ENCODE peak calls at places on chromosomes 2 and 18, in nine cellular contexts. A, H, J, G, F, M, D, Z and U are unnamed samples.

GRCh38 chr2:24970483-24971299 is 1.1 kb downstream of the DNAJC27 start:
- DNase-seq in A (no peak), H (peak), J (no peak), G (peak), F (no peak), M (no peak), D (peak), Z (no peak), U (peak)

GRCh38 chr2:179569834-179570233 is 291.6 kb downstream of the ZNF385B start:
- DNase-seq in A (no peak), H (peak), J (no peak), G (no peak), F (no peak), M (no peak), D (peak), Z (no peak), U (peak)

GRCh38 chr2:170717991-170718589 is 3.0 kb downstream of the SP5 start:
- DNase-seq in A (no peak), H (no peak), J (no peak), G (no peak), F (peak), M (no peak), D (no peak), Z (no peak), U (no peak)

GRCh38 chr18:48932822-48933510 is 17.8 kb downstream of the SMAD7 start:
- DNase-seq in A (no peak), H (peak), J (no peak), G (no peak), F (no peak), M (no peak), D (no peak), Z (no peak), U (no peak)

GRCh38 chr18:3782901-3783300 is 332.9 kb downstream of the TGIF1 start:
- DNase-seq in A (no peak), H (no peak), J (no peak), G (no peak), F (no peak), M (no peak), D (no peak), Z (no peak), U (no peak)

GRCh38 chr18:12242658-12243260 is 11.4 kb upstream of the CIDEA start:
- DNase-seq in A (peak), H (no peak), J (no peak), G (no peak), F (no peak), M (no peak), D (no peak), Z (no peak), U (no peak)

GRCh38 chr18:42339324-42339723 is 384.3 kb downstream of the PIK3C3 start:
- DNase-seq in A (no peak), H (no peak), J (no peak), G (peak), F (no peak), M (no peak), D (peak), Z (no peak), U (peak)

GRCh38 chr2:199160677-199161465 is 296.9 kb downstream of the SATB2 start:
- DNase-seq in A (no peak), H (no peak), J (no peak), G (no peak), F (no peak), M (no peak), D (peak), Z (no peak), U (peak)

GRCh38 chr2:28381225-28382180 is 11.2 kb upstream of the FOSL2 start:
- DNase-seq in A (peak), H (no peak), J (peak), G (no peak), F (no peak), M (no peak), D (no peak), Z (no peak), U (no peak)

GRCh38 chr2:64987001-64987962 is 1.9 kb upstream of the SLC1A4 start:
- DNase-seq in A (no peak), H (no peak), J (no peak), G (no peak), F (no peak), M (no peak), D (peak), Z (no peak), U (peak)

GRCh38 chr2:60553496-60553991 is at the start of gene BCL11A:
- DNase-seq in A (peak), H (no peak), J (peak), G (peak), F (no peak), M (peak), D (peak), Z (no peak), U (peak)

GRCh38 chr2:216827073-216827725 is 32.7 kb downstream of the TNP1 start:
- DNase-seq in A (no peak), H (no peak), J (no peak), G (no peak), F (no peak), M (no peak), D (peak), Z (no peak), U (peak)

GRCh38 chr18:77101410-77102245 is 31.0 kb downstream of the MBP start:
- DNase-seq in A (peak), H (peak), J (no peak), G (no peak), F (no peak), M (no peak), D (peak), Z (no peak), U (peak)

GRCh38 chr18:3213231-3214059 is 6.3 kb downstream of the MYOM1 start:
- DNase-seq in A (no peak), H (no peak), J (no peak), G (no peak), F (no peak), M (no peak), D (peak), Z (no peak), U (no peak)

GRCh38 chr2:238682536-238682935 is 165.3 kb upstream of the TWIST2 start:
- DNase-seq in A (no peak), H (no peak), J (no peak), G (no peak), F (no peak), M (no peak), D (no peak), Z (no peak), U (no peak)

GRCh38 chr18:3132700-3133099 is 87.1 kb downstream of the MYOM1 start:
- DNase-seq in A (no peak), H (no peak), J (no peak), G (no peak), F (no peak), M (no peak), D (peak), Z (no peak), U (no peak)

GRCh38 chr2:134670955-134671354 is 47.8 kb downstream of the TMEM163 start:
- DNase-seq in A (no peak), H (no peak), J (peak), G (peak), F (no peak), M (no peak), D (peak), Z (no peak), U (no peak)

GRCh38 chr2:173881466-173881865 is 83.7 kb downstream of the SP3 start:
- DNase-seq in A (no peak), H (peak), J (peak), G (peak), F (no peak), M (no peak), D (no peak), Z (no peak), U (peak)

GRCh38 chr2:105734762-105735538 is 9.8 kb upstream of the NCK2 start:
- DNase-seq in A (no peak), H (no peak), J (no peak), G (no peak), F (no peak), M (no peak), D (peak), Z (no peak), U (peak)

GRCh38 chr18:79200546-79201268 is 131.5 kb downstream of the ATP9B start:
- DNase-seq in A (no peak), H (peak), J (no peak), G (peak), F (peak), M (no peak), D (peak), Z (peak), U (peak)

GRCh38 chr2:201350879-201351278 is 6.3 kb downstream of the FLACC1 start:
- DNase-seq in A (no peak), H (no peak), J (no peak), G (no peak), F (no peak), M (no peak), D (no peak), Z (no peak), U (no peak)

GRCh38 chr2:9857814-9858729 is 14.8 kb downstream of the TAF1B start:
- DNase-seq in A (no peak), H (no peak), J (no peak), G (no peak), F (no peak), M (no peak), D (no peak), Z (no peak), U (no peak)

GRCh38 chr18:5600376-5601071 is 56.7 kb upstream of the EPB41L3 start:
- DNase-seq in A (no peak), H (no peak), J (peak), G (peak), F (no peak), M (no peak), D (peak), Z (no peak), U (peak)

GRCh38 chr2:71048096-71048495 is 20.4 kb upstream of the NAGK start:
- DNase-seq in A (no peak), H (no peak), J (no peak), G (no peak), F (no peak), M (no peak), D (no peak), Z (no peak), U (no peak)

GRCh38 chr2:65277118-65277517 is 49.5 kb downstream of the ACTR2 start:
- DNase-seq in A (no peak), H (no peak), J (no peak), G (no peak), F (no peak), M (no peak), D (no peak), Z (no peak), U (no peak)

GRCh38 chr2:109438773-109439191 is 175.0 kb downstream of the SEPTIN10 start:
- DNase-seq in A (no peak), H (no peak), J (no peak), G (no peak), F (no peak), M (no peak), D (peak), Z (no peak), U (peak)

GRCh38 chr2:43340945-43341356 is 114.5 kb upstream of the ZFP36L2 start:
- DNase-seq in A (no peak), H (no peak), J (no peak), G (no peak), F (no peak), M (no peak), D (peak), Z (no peak), U (peak)

GRCh38 chr2:32212293-32212692 is 46.6 kb downstream of the SLC30A6 start:
- DNase-seq in A (no peak), H (no peak), J (no peak), G (no peak), F (no peak), M (no peak), D (peak), Z (no peak), U (no peak)

GRCh38 chr2:37376421-37377186 is 32.2 kb downstream of the QPCT start:
- DNase-seq in A (no peak), H (peak), J (no peak), G (no peak), F (no peak), M (no peak), D (peak), Z (no peak), U (peak)

GRCh38 chr2:38947241-38948239 is 57.9 kb downstream of the ARHGEF33 start:
- DNase-seq in A (peak), H (peak), J (peak), G (peak), F (peak), M (peak), D (peak), Z (no peak), U (peak)

GRCh38 chr2:203687161-203687560 is 19.3 kb upstream of the CD28 start:
- DNase-seq in A (no peak), H (no peak), J (no peak), G (no peak), F (no peak), M (no peak), D (peak), Z (no peak), U (peak)

GRCh38 chr2:64838817-64839216 is 150.4 kb upstream of the SLC1A4 start:
- DNase-seq in A (no peak), H (no peak), J (no peak), G (no peak), F (no peak), M (no peak), D (peak), Z (no peak), U (peak)

GRCh38 chr2:9897796-9898195 is 53.7 kb upstream of the GRHL1 start:
- DNase-seq in A (no peak), H (no peak), J (no peak), G (no peak), F (peak), M (no peak), D (no peak), Z (no peak), U (peak)

GRCh38 chr2:109063326-109063670 is 65.7 kb upstream of the SH3RF3 start:
- DNase-seq in A (peak), H (no peak), J (peak), G (peak), F (no peak), M (no peak), D (no peak), Z (no peak), U (no peak)

GRCh38 chr2:60641866-60642788 is 88.7 kb upstream of the BCL11A start:
- DNase-seq in A (no peak), H (peak), J (peak), G (peak), F (peak), M (peak), D (peak), Z (no peak), U (peak)

GRCh38 chr2:236168110-236169067 is at the start of gene GBX2:
- DNase-seq in A (peak), H (no peak), J (peak), G (peak), F (peak), M (peak), D (peak), Z (no peak), U (peak)

GRCh38 chr2:47094519-47095155 is 60.5 kb downstream of the STPG4 start:
- DNase-seq in A (no peak), H (no peak), J (no peak), G (no peak), F (no peak), M (no peak), D (no peak), Z (no peak), U (no peak)